ENCODE peak calls at places on chromosomes 6 and 20, in four cellular contexts. C, V, H and E are unnamed samples.

GRCh38 chr20:9126527-9126926 is 57.6 kb downstream of the PLCB4 start:
- DNase-seq in V (no peak), H (no peak), C (no peak), E (no peak)

GRCh38 chr20:43849496-43850197 is 65.0 kb upstream of the TOX2 start:
- DNase-seq in V (peak; percentile 37), C (no peak), H (no peak), E (no peak)

GRCh38 chr20:46089076-46089337 is 755 bp downstream of the NCOA5 start:
- DNase-seq in H (no peak), C (peak; percentile 15), V (no peak), E (peak; percentile 48)

GRCh38 chr20:719068-719467 is 43.5 kb upstream of the SCRT2 start:
- DNase-seq in H (no peak), C (no peak), V (no peak), E (no peak)

GRCh38 chr20:40471261-40471629 is 217.8 kb downstream of the MAFB start:
- DNase-seq in V (no peak), C (no peak), H (no peak), E (peak; percentile 82)

GRCh38 chr6:35896228-35896627 is 24.7 kb downstream of the SRPK1 start:
- DNase-seq in C (no peak), H (no peak), V (no peak), E (no peak)

GRCh38 chr20:25478889-25479568 is 71.6 kb downstream of the GINS1 start:
- DNase-seq in V (no peak), H (no peak), C (no peak), E (no peak)

GRCh38 chr20:45322952-45323383 is 14.9 kb upstream of the MATN4 start:
- DNase-seq in H (peak; percentile 68), C (peak; percentile 86), V (no peak), E (peak; percentile 85)

GRCh38 chr20:41470362-41471095 is 103.9 kb upstream of the EMILIN3 start:
- DNase-seq in V (no peak), C (no peak), H (no peak), E (peak; percentile 84)